ENCODE peak calls at places on chromosomes 13 and 19, in eight cellular contexts. One of them, this sample, is unnamed.
A peak's percentile ranks its signal among the peaks of the same experiment; 100 is the strongest.

GRCh38 chr13:80712026-80712425 is 371.1 kb upstream of the SPRY2 start:
- DNase-seq in cardiac muscle cell: no peak
- DNase-seq in neural progenitor cell: no peak
- DNase-seq in SK-N-SH: no peak
- DNase-seq in left ventricle myocardium inferior: no peak
- DNase-seq in endodermal cell: no peak
- DNase-seq in body of pancreas: no peak
- DNase-seq in IMR-90: no peak
- DNase-seq in this sample: no peak

GRCh38 chr13:88086577-88086976 is 415.4 kb downstream of the SLITRK5 start:
- DNase-seq in body of pancreas: no peak
- DNase-seq in IMR-90: peak; percentile 22
- DNase-seq in cardiac muscle cell: no peak
- DNase-seq in left ventricle myocardium inferior: no peak
- DNase-seq in neural progenitor cell: no peak
- DNase-seq in SK-N-SH: no peak
- DNase-seq in endodermal cell: no peak
- DNase-seq in this sample: no peak

GRCh38 chr19:33288666-33289065 is 13.7 kb downstream of the CEBPA start:
- DNase-seq in cardiac muscle cell: no peak
- DNase-seq in left ventricle myocardium inferior: no peak
- DNase-seq in body of pancreas: no peak
- DNase-seq in SK-N-SH: no peak
- DNase-seq in neural progenitor cell: no peak
- DNase-seq in endodermal cell: no peak
- DNase-seq in IMR-90: no peak
- DNase-seq in this sample: no peak

GRCh38 chr19:51531349-51532315 is at the start of gene SIGLEC6:
- DNase-seq in IMR-90: no peak
- DNase-seq in left ventricle myocardium inferior: peak; percentile 47
- DNase-seq in neural progenitor cell: no peak
- DNase-seq in endodermal cell: peak; percentile 53
- DNase-seq in cardiac muscle cell: no peak
- DNase-seq in SK-N-SH: no peak
- DNase-seq in body of pancreas: peak; percentile 23
- DNase-seq in this sample: peak; percentile 88

GRCh38 chr19:31096930-31097329 is 252.3 kb downstream of the TSHZ3 start:
- DNase-seq in body of pancreas: no peak
- DNase-seq in SK-N-SH: no peak
- DNase-seq in neural progenitor cell: no peak
- DNase-seq in IMR-90: no peak
- DNase-seq in left ventricle myocardium inferior: no peak
- DNase-seq in cardiac muscle cell: no peak
- DNase-seq in endodermal cell: no peak
- DNase-seq in this sample: no peak

GRCh38 chr13:114004416-114005205 is 30.7 kb upstream of the C13orf46 start:
- DNase-seq in left ventricle myocardium inferior: peak; percentile 39
- DNase-seq in neural progenitor cell: no peak
- DNase-seq in body of pancreas: no peak
- DNase-seq in endodermal cell: no peak
- DNase-seq in cardiac muscle cell: no peak
- DNase-seq in SK-N-SH: no peak
- DNase-seq in IMR-90: peak; percentile 50
- DNase-seq in this sample: peak; percentile 67

GRCh38 chr13:45615501-45616101 is at the start of gene ERICH6B:
- DNase-seq in left ventricle myocardium inferior: peak; percentile 19
- DNase-seq in body of pancreas: peak; percentile 15
- DNase-seq in neural progenitor cell: peak; percentile 92
- DNase-seq in SK-N-SH: no peak
- DNase-seq in cardiac muscle cell: peak; percentile 70
- DNase-seq in endodermal cell: peak; percentile 87
- DNase-seq in IMR-90: peak; percentile 7
- DNase-seq in this sample: no peak

GRCh38 chr13:99215466-99215865 is 14.8 kb downstream of the UBAC2 start:
- DNase-seq in left ventricle myocardium inferior: no peak
- DNase-seq in body of pancreas: no peak
- DNase-seq in SK-N-SH: no peak
- DNase-seq in endodermal cell: no peak
- DNase-seq in IMR-90: no peak
- DNase-seq in cardiac muscle cell: no peak
- DNase-seq in neural progenitor cell: no peak
- DNase-seq in this sample: no peak

GRCh38 chr13:30585748-30586262 is 31.9 kb upstream of the USPL1 start:
- DNase-seq in endodermal cell: no peak
- DNase-seq in neural progenitor cell: no peak
- DNase-seq in left ventricle myocardium inferior: no peak
- DNase-seq in body of pancreas: no peak
- DNase-seq in cardiac muscle cell: no peak
- DNase-seq in IMR-90: peak; percentile 93
- DNase-seq in SK-N-SH: no peak
- DNase-seq in this sample: no peak

GRCh38 chr13:114174529-114174941 is 4.5 kb upstream of the CFAP97D2 start:
- DNase-seq in SK-N-SH: no peak
- DNase-seq in neural progenitor cell: no peak
- DNase-seq in cardiac muscle cell: no peak
- DNase-seq in endodermal cell: no peak
- DNase-seq in left ventricle myocardium inferior: no peak
- DNase-seq in body of pancreas: no peak
- DNase-seq in IMR-90: peak; percentile 55
- DNase-seq in this sample: no peak

GRCh38 chr19:34319230-34319585 is 45.8 kb upstream of the GPI start:
- DNase-seq in SK-N-SH: no peak
- DNase-seq in cardiac muscle cell: no peak
- DNase-seq in left ventricle myocardium inferior: no peak
- DNase-seq in body of pancreas: no peak
- DNase-seq in IMR-90: no peak
- DNase-seq in endodermal cell: no peak
- DNase-seq in neural progenitor cell: no peak
- DNase-seq in this sample: no peak

GRCh38 chr19:34317311-34317927 is 47.6 kb upstream of the GPI start:
- DNase-seq in cardiac muscle cell: no peak
- DNase-seq in endodermal cell: no peak
- DNase-seq in IMR-90: no peak
- DNase-seq in left ventricle myocardium inferior: no peak
- DNase-seq in neural progenitor cell: no peak
- DNase-seq in body of pancreas: peak; percentile 58
- DNase-seq in SK-N-SH: no peak
- DNase-seq in this sample: no peak

GRCh38 chr19:34321735-34322134 is 43.3 kb upstream of the GPI start:
- DNase-seq in left ventricle myocardium inferior: no peak
- DNase-seq in SK-N-SH: no peak
- DNase-seq in neural progenitor cell: no peak
- DNase-seq in body of pancreas: no peak
- DNase-seq in IMR-90: no peak
- DNase-seq in cardiac muscle cell: no peak
- DNase-seq in endodermal cell: no peak
- DNase-seq in this sample: no peak

GRCh38 chr19:34319785-34320184 is 45.2 kb upstream of the GPI start:
- DNase-seq in IMR-90: peak; percentile 80
- DNase-seq in cardiac muscle cell: no peak
- DNase-seq in left ventricle myocardium inferior: no peak
- DNase-seq in SK-N-SH: no peak
- DNase-seq in neural progenitor cell: no peak
- DNase-seq in endodermal cell: no peak
- DNase-seq in body of pancreas: no peak
- DNase-seq in this sample: no peak

DNA sequence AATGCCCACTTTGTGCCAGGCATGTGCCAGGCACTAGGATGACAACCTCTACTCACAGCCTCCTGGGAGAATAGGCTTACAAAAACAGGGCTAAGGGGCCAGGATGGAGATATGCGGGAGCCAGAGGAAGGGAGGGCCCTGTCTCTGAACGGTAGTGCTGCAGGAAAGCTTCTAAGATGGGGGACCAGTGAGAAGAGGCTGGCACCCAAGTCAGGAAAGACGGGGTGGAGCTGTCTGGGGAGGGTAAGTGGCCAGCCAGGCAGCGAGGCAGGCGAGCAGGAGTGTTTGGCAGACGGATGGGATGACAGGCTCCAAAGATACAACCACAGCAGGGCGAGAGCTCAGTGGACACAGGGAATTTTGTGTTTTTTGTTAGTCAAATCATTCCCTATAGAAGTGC is 44.7 kb upstream of the GPI start:
- DNase-seq in SK-N-SH: no peak
- DNase-seq in neural progenitor cell: no peak
- DNase-seq in body of pancreas: no peak
- DNase-seq in left ventricle myocardium inferior: no peak
- DNase-seq in IMR-90: no peak
- DNase-seq in cardiac muscle cell: no peak
- DNase-seq in endodermal cell: no peak
- DNase-seq in this sample: no peak
- H3K27ac ChIP-seq in SK-N-SH: no peak overlapping the region
- H3K27ac ChIP-seq in neural progenitor cell: no peak overlapping the region
- H3K27ac ChIP-seq in body of pancreas: no peak overlapping the region
- H3K27ac ChIP-seq in left ventricle myocardium inferior: peak overlapping the region; percentile 77
- H3K27ac ChIP-seq in IMR-90: no peak overlapping the region
- H3K27ac ChIP-seq in cardiac muscle cell: no peak overlapping the region
- H3K27ac ChIP-seq in endodermal cell: no peak overlapping the region
- H3K27ac ChIP-seq in this sample: no peak overlapping the region

GRCh38 chr13:39602277-39602613 is 748 bp downstream of the LHFPL6 start:
- DNase-seq in endodermal cell: no peak
- DNase-seq in cardiac muscle cell: no peak
- DNase-seq in body of pancreas: no peak
- DNase-seq in IMR-90: no peak
- DNase-seq in neural progenitor cell: no peak
- DNase-seq in SK-N-SH: no peak
- DNase-seq in left ventricle myocardium inferior: no peak
- DNase-seq in this sample: no peak
- H3K4me1 ChIP-seq in endodermal cell: peaks cover 4% of the 10 kb centered on the region
- H3K4me1 ChIP-seq in cardiac muscle cell: peaks cover 5% of the 10 kb centered on the region
- H3K4me1 ChIP-seq in body of pancreas: peaks cover 11% of the 10 kb centered on the region
- H3K4me1 ChIP-seq in IMR-90: peaks cover 11% of the 10 kb centered on the region
- H3K4me1 ChIP-seq in neural progenitor cell: no peaks in the 10 kb centered on the region
- H3K4me1 ChIP-seq in SK-N-SH: peaks cover 14% of the 10 kb centered on the region
- H3K4me1 ChIP-seq in left ventricle myocardium inferior: peaks cover 70% of the 10 kb centered on the region
- H3K4me1 ChIP-seq in this sample: peaks cover 42% of the 10 kb centered on the region

GRCh38 chr13:110509478-110509926 is 52.0 kb downstream of the RAB20 start:
- DNase-seq in endodermal cell: no peak
- DNase-seq in IMR-90: peak; percentile 41
- DNase-seq in left ventricle myocardium inferior: no peak
- DNase-seq in cardiac muscle cell: peak; percentile 50
- DNase-seq in neural progenitor cell: no peak
- DNase-seq in SK-N-SH: peak; percentile 56
- DNase-seq in body of pancreas: no peak
- DNase-seq in this sample: no peak

GRCh38 chr13:110506396-110506795 is 55.1 kb downstream of the RAB20 start:
- DNase-seq in IMR-90: no peak
- DNase-seq in left ventricle myocardium inferior: no peak
- DNase-seq in SK-N-SH: no peak
- DNase-seq in neural progenitor cell: no peak
- DNase-seq in body of pancreas: peak; percentile 37
- DNase-seq in endodermal cell: no peak
- DNase-seq in cardiac muscle cell: no peak
- DNase-seq in this sample: no peak

GRCh38 chr13:110506859-110507566 is 54.5 kb downstream of the RAB20 start:
- DNase-seq in SK-N-SH: no peak
- DNase-seq in left ventricle myocardium inferior: peak; percentile 78
- DNase-seq in cardiac muscle cell: peak; percentile 89
- DNase-seq in endodermal cell: no peak
- DNase-seq in body of pancreas: peak; percentile 94
- DNase-seq in IMR-90: peak; percentile 10
- DNase-seq in neural progenitor cell: no peak
- DNase-seq in this sample: no peak

GRCh38 chr13:110505594-110505993 is 55.9 kb downstream of the RAB20 start:
- DNase-seq in left ventricle myocardium inferior: no peak
- DNase-seq in cardiac muscle cell: no peak
- DNase-seq in body of pancreas: no peak
- DNase-seq in endodermal cell: no peak
- DNase-seq in SK-N-SH: no peak
- DNase-seq in neural progenitor cell: no peak
- DNase-seq in IMR-90: no peak
- DNase-seq in this sample: no peak

GRCh38 chr13:110507678-110508381 is 53.7 kb downstream of the RAB20 start:
- DNase-seq in endodermal cell: no peak
- DNase-seq in IMR-90: no peak
- DNase-seq in left ventricle myocardium inferior: peak; percentile 63
- DNase-seq in SK-N-SH: no peak
- DNase-seq in cardiac muscle cell: no peak
- DNase-seq in neural progenitor cell: no peak
- DNase-seq in body of pancreas: peak; percentile 92
- DNase-seq in this sample: no peak
- TF ChIP-seq CTCF in endodermal cell: peak; percentile 51
- TF ChIP-seq CTCF in IMR-90: no peak
- TF ChIP-seq CTCF in left ventricle myocardium inferior: peak; percentile 41
- TF ChIP-seq CTCF in SK-N-SH: no peak
- TF ChIP-seq CTCF in cardiac muscle cell: peak; percentile 4
- TF ChIP-seq CTCF in neural progenitor cell: no peak
- TF ChIP-seq CTCF in body of pancreas: peak; percentile 45
- TF ChIP-seq CTCF in this sample: no peak

GRCh38 chr13:105502193-105502592 is 1033.3 kb downstream of the EFNB2 start:
- DNase-seq in body of pancreas: no peak
- DNase-seq in endodermal cell: peak; percentile 62
- DNase-seq in SK-N-SH: no peak
- DNase-seq in left ventricle myocardium inferior: no peak
- DNase-seq in cardiac muscle cell: no peak
- DNase-seq in IMR-90: no peak
- DNase-seq in neural progenitor cell: peak; percentile 64
- DNase-seq in this sample: no peak
- H3K27ac ChIP-seq in body of pancreas: no peak overlapping the region
- H3K27ac ChIP-seq in endodermal cell: no peak overlapping the region
- H3K27ac ChIP-seq in SK-N-SH: no peak overlapping the region
- H3K27ac ChIP-seq in left ventricle myocardium inferior: no peak overlapping the region
- H3K27ac ChIP-seq in cardiac muscle cell: no peak overlapping the region
- H3K27ac ChIP-seq in IMR-90: no peak overlapping the region
- H3K27ac ChIP-seq in neural progenitor cell: no peak overlapping the region
- H3K27ac ChIP-seq in this sample: no peak overlapping the region

GRCh38 chr19:35044317-35045117 is 3.0 kb downstream of the HPN start:
- DNase-seq in left ventricle myocardium inferior: peak; percentile 63
- DNase-seq in endodermal cell: peak; percentile 93
- DNase-seq in SK-N-SH: peak; percentile 85
- DNase-seq in IMR-90: peak; percentile 43
- DNase-seq in neural progenitor cell: peak; percentile 60
- DNase-seq in cardiac muscle cell: peak; percentile 49
- DNase-seq in body of pancreas: peak; percentile 73
- DNase-seq in this sample: no peak
- H3K4me1 ChIP-seq in left ventricle myocardium inferior: peaks cover 48% of the 10 kb centered on the region
- H3K4me1 ChIP-seq in endodermal cell: no peaks in the 10 kb centered on the region
- H3K4me1 ChIP-seq in SK-N-SH: peaks cover 8% of the 10 kb centered on the region
- H3K4me1 ChIP-seq in IMR-90: peaks cover 5% of the 10 kb centered on the region
- H3K4me1 ChIP-seq in neural progenitor cell: peaks cover 19% of the 10 kb centered on the region
- H3K4me1 ChIP-seq in cardiac muscle cell: peaks cover 20% of the 10 kb centered on the region
- H3K4me1 ChIP-seq in body of pancreas: peaks cover 91% of the 10 kb centered on the region
- H3K4me1 ChIP-seq in this sample: peaks cover 18% of the 10 kb centered on the region

This sample was measured in left lung.